ENCODE peak calls at places on chromosome X, in four cellular contexts. O is Peyer's patch, Y is hepatocyte, M is lower lobe of right lung. L is an unnamed sample.
A peak's percentile ranks its signal among the peaks of the same experiment; 100 is the strongest.

GRCh38 chrX:19595036-19595435 is 79.7 kb upstream of the MAP3K15 start:
- DNase-seq in M (no peak), O (no peak), Y (no peak), L (no peak)

GRCh38 chrX:69262036-69262905 is 97.0 kb upstream of the PJA1 start:
- DNase-seq in O (no peak), Y (peak; percentile 43), M (no peak), L (peak; percentile 67)

GRCh38 chrX:119981286-119982070 is 37.9 kb upstream of the NKAP start:
- DNase-seq in Y (peak; percentile 46), M (no peak), O (no peak), L (no peak)

GRCh38 chrX:22742174-22742573 is 257.6 kb upstream of the DDX53 start:
- DNase-seq in Y (no peak), O (no peak), M (no peak), L (no peak)

GRCh38 chrX:143635915-143636314 is at the start of gene SLITRK4:
- DNase-seq in O (no peak), M (no peak), Y (peak; percentile 40), L (no peak)

GRCh38 chrX:154802838-154803410 is 2.4 kb downstream of the MPP1 start:
- DNase-seq in Y (no peak), M (no peak), O (no peak), L (no peak)

GRCh38 chrX:49270249-49270921 is 792 bp downstream of the PPP1R3F start:
- DNase-seq in Y (no peak), M (no peak), O (no peak), L (no peak)

GRCh38 chrX:19097553-19097952 is 24.7 kb downstream of the ADGRG2 start:
- DNase-seq in Y (no peak), O (no peak), M (no peak), L (no peak)

GRCh38 chrX:103687073-103687695 is 685 bp upstream of the MORF4L2 start:
- DNase-seq in Y (peak; percentile 97), O (peak; percentile 90), M (peak; percentile 92), L (peak; percentile 94)

GRCh38 chrX:23317799-23318724 is 16.6 kb upstream of the PTCHD1 start:
- DNase-seq in M (no peak), O (no peak), Y (peak; percentile 14), L (no peak)

GRCh38 chrX:42978655-42979379 is 200.9 kb upstream of the PPP1R2C start:
- DNase-seq in M (no peak), Y (no peak), O (no peak), L (no peak)

GRCh38 chrX:132023117-132023895 is at the start of gene STK26:
- DNase-seq in O (peak; percentile 71), M (peak; percentile 83), Y (peak; percentile 80), L (peak; percentile 88)

GRCh38 chrX:19855700-19856381 is 31.6 kb downstream of the SH3KBP1 start:
- DNase-seq in O (no peak), M (no peak), Y (no peak), L (no peak)

GRCh38 chrX:104712515-104712914 is 146.5 kb downstream of the IL1RAPL2 start:
- DNase-seq in O (no peak), M (no peak), Y (no peak), L (no peak)

GRCh38 chrX:57453901-57454300 is 137.9 kb upstream of the ZXDB start:
- DNase-seq in Y (no peak), O (no peak), M (no peak), L (no peak)

GRCh38 chrX:21885568-21885967 is 29.8 kb downstream of the YY2 start:
- DNase-seq in Y (no peak), O (no peak), M (no peak), L (no peak)

GRCh38 chrX:153885968-153886903 is at the start of gene L1CAM:
- DNase-seq in M (no peak), O (no peak), Y (no peak), L (no peak)

GRCh38 chrX:18650662-18651061 is 21.2 kb downstream of the RS1 start:
- DNase-seq in Y (no peak), O (no peak), M (no peak), L (no peak)

GRCh38 chrX:148928803-148929202 is 428.4 kb downstream of the AFF2 start:
- DNase-seq in M (no peak), Y (no peak), O (no peak), L (no peak)

GRCh38 chrX:20498851-20499635 is 232.3 kb upstream of the RPS6KA3 start:
- DNase-seq in Y (no peak), M (no peak), O (no peak), L (no peak)

GRCh38 chrX:14420876-14421275 is 108.5 kb upstream of the GLRA2 start:
- DNase-seq in Y (peak; percentile 8), O (no peak), M (no peak), L (no peak)

GRCh38 chrX:136608295-136608933 is 39.5 kb upstream of the CD40LG start:
- DNase-seq in O (peak; percentile 46), M (peak; percentile 46), Y (no peak), L (peak; percentile 61)

GRCh38 chrX:8413279-8413678 is 51.4 kb upstream of the VCX3B start:
- DNase-seq in M (no peak), O (no peak), Y (no peak), L (no peak)

GRCh38 chrX:39627257-39627656 is 470.5 kb downstream of the BCOR start:
- DNase-seq in O (no peak), Y (no peak), M (no peak), L (no peak)

GRCh38 chrX:129108936-129109335 is 414.4 kb downstream of the SMARCA1 start:
- DNase-seq in Y (no peak), M (no peak), O (no peak), L (no peak)

GRCh38 chrX:24034485-24034884 is 7.5 kb upstream of the KLHL15 start:
- DNase-seq in Y (no peak), M (no peak), O (no peak), L (no peak)

GRCh38 chrX:152897216-152898144 is at the start of gene ZNF185:
- DNase-seq in O (peak; percentile 57), M (peak; percentile 79), Y (peak; percentile 75), L (peak; percentile 87)

GRCh38 chrX:154600962-154601374 is 16.0 kb downstream of the CTAG1A start:
- DNase-seq in Y (no peak), M (no peak), O (no peak), L (no peak)

GRCh38 chrX:153353416-153353815 is 19.5 kb downstream of the ZNF275 start:
- DNase-seq in M (no peak), O (no peak), Y (no peak), L (no peak)

GRCh38 chrX:40299502-40300118 is 201.9 kb upstream of the BCOR start:
- DNase-seq in Y (no peak), O (no peak), M (no peak), L (no peak)

GRCh38 chrX:38831949-38832348 is 30.7 kb downstream of the MID1IP1 start:
- DNase-seq in M (no peak), Y (no peak), O (no peak), L (no peak)

GRCh38 chrX:40176256-40176978 is 78.7 kb upstream of the BCOR start:
- DNase-seq in O (peak; percentile 83), M (peak; percentile 82), Y (peak; percentile 84), L (peak; percentile 90)

GRCh38 chrX:11528623-11529022 is 137.1 kb downstream of the ARHGAP6 start:
- DNase-seq in M (no peak), Y (no peak), O (no peak), L (no peak)

GRCh38 chrX:107629533-107629909 is 1.2 kb downstream of the PRPS1 start:
- DNase-seq in Y (peak; percentile 52), O (no peak), M (no peak), L (no peak)

GRCh38 chrX:150572206-150572605 is 3.8 kb downstream of the MTM1 start:
- DNase-seq in M (no peak), O (no peak), Y (no peak), L (no peak)

GRCh38 chrX:2701600-2701999 is 10.5 kb downstream of the CD99 start:
- DNase-seq in Y (no peak), M (no peak), O (peak; percentile 37), L (no peak)
- H3K36me3 ChIP-seq in Y (no peaks in the 10 kb centered on the region), M (no peaks in the 10 kb centered on the region), O (peaks cover 5% of the 10 kb centered on the region), L (no peaks in the 10 kb centered on the region)

DNA sequence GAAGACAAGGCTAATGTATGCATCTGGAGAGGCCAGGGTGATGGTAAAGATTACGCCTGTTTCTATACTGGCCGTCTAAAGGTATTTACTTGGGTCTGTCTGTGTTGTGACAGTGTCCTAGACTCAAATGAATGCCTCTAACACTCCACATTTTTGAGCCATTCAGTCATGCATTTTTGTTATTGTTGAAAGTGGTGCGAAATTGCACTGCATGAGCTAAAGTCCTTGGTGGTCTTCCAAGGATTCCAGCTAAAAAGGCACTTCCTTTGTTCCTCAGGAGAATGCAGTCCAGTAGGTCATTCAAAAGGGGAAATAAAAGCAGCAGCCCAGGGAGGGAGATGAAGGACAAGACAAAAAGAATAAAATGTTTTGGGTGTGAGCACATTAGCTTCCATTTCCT is 3.0 kb downstream of the GPC4 start:
- DNase-seq in O (no peak), Y (no peak), M (no peak), L (no peak)
- TF ChIP-seq CTCF in O (no peak), Y (no peak), M (no peak), L (no peak)

GRCh38 chrX:12947545-12948235 is 27.2 kb upstream of the TMSB4X start:
- DNase-seq in O (no peak), Y (no peak), M (no peak), L (no peak)

GRCh38 chrX:12946838-12947544 is 27.9 kb upstream of the TMSB4X start:
- DNase-seq in M (no peak), Y (peak; percentile 88), O (no peak), L (no peak)

GRCh38 chrX:12949927-12950656 is 24.8 kb upstream of the TMSB4X start:
- DNase-seq in O (peak; percentile 76), M (peak; percentile 82), Y (peak; percentile 72), L (peak; percentile 78)

GRCh38 chrX:12949205-12949926 is 25.5 kb upstream of the TMSB4X start:
- DNase-seq in Y (no peak), M (no peak), O (no peak), L (no peak)

GRCh38 chrX:12948495-12948894 is 26.4 kb upstream of the TMSB4X start:
- DNase-seq in Y (no peak), O (no peak), M (no peak), L (no peak)
- H3K4me1 ChIP-seq in Y (peaks cover 31% of the 10 kb centered on the region), O (peaks cover 12% of the 10 kb centered on the region), M (peaks cover 26% of the 10 kb centered on the region), L (peaks cover 21% of the 10 kb centered on the region)

DNA sequence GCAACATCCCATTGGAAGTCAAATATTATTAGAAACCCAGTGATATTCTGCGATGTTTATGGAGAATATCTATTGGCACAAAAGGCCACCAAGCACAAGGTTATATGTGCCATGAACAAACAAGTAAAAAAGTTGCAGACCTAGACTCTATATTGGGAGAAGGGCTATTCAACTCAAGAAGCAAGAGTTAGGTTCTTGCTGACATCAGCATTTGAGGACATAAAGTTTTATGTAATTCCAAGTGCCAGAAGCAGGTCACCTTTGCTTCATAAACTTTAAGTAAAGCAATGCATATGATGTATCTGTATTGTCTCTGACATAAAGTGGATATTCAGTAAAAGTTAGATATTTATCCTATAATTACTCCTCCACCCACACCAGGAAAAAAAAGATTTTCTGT is 71.1 kb downstream of the MAGEB10 start:
- DNase-seq in O (no peak), M (no peak), Y (no peak), L (no peak)
- H3K36me3 ChIP-seq in O (no peaks in the 10 kb centered on the region), M (no peaks in the 10 kb centered on the region), Y (no peaks in the 10 kb centered on the region), L (no peaks in the 10 kb centered on the region)

GRCh38 chrX:46912673-46913491 is 661 bp downstream of the JADE3 start:
- DNase-seq in Y (peak; percentile 66), O (peak; percentile 56), M (peak; percentile 54), L (peak; percentile 79)
- TF ChIP-seq CTCF in Y (peak; percentile 50), O (no peak), M (peak; percentile 50), L (peak; percentile 50)

L was measured in upper lobe of right lung.